ENCODE peak calls at places on chromosomes 7 and 10, in seven cellular contexts. T, M, A, K, N, Z and S are unnamed samples.

GRCh38 chr10:99534939-99535763 is 2.4 kb downstream of the NKX2-3 start:
- DNase-seq in A (no peak), N (peak; percentile 60), K (no peak), Z (no peak), M (peak; percentile 36), T (peak; percentile 52), S (peak; percentile 48)

GRCh38 chr10:24156686-24157085 is 52.3 kb upstream of the KIAA1217 start:
- DNase-seq in Z (no peak), T (no peak), A (no peak), N (no peak), K (no peak), M (no peak), S (peak; percentile 50)

GRCh38 chr7:5624386-5625365 is 156.8 kb downstream of the RNF216 start:
- DNase-seq in Z (no peak), T (no peak), A (no peak), N (no peak), M (no peak), K (no peak), S (no peak)

GRCh38 chr7:1533569-1534329 is 3.2 kb downstream of the MAFK start:
- DNase-seq in K (no peak), Z (peak; percentile 95), T (peak; percentile 86), N (no peak), M (peak; percentile 46), A (peak; percentile 84), S (peak; percentile 67)

GRCh38 chr10:86795353-86795752 is 38.9 kb downstream of the BMPR1A start:
- DNase-seq in K (no peak), A (no peak), M (no peak), Z (peak; percentile 89), N (peak; percentile 89), T (peak; percentile 54), S (peak; percentile 65)

GRCh38 chr10:33860994-33861393 is 526.5 kb upstream of the NRP1 start:
- DNase-seq in A (no peak), M (no peak), Z (no peak), T (no peak), K (no peak), N (no peak), S (no peak)

GRCh38 chr7:157523766-157524421 is 187.1 kb downstream of the DNAJB6 start:
- DNase-seq in K (no peak), T (no peak), A (peak; percentile 49), N (no peak), M (no peak), Z (no peak), S (no peak)

GRCh38 chr10:69801094-69801433 is 642 bp upstream of the COL13A1 start:
- DNase-seq in T (peak; percentile 92), K (peak; percentile 40), Z (peak; percentile 55), M (peak; percentile 33), N (peak; percentile 87), A (no peak), S (peak; percentile 61)

GRCh38 chr7:74401137-74401859 is 52.4 kb upstream of the GTF2IRD1 start:
- DNase-seq in T (peak; percentile 78), N (peak; percentile 95), A (peak; percentile 78), Z (peak; percentile 41), K (peak; percentile 56), M (peak; percentile 61), S (peak; percentile 42)

GRCh38 chr7:137345799-137346449 is 2.4 kb upstream of the PTN start:
- DNase-seq in M (no peak), Z (no peak), A (no peak), N (peak; percentile 40), T (no peak), K (no peak), S (no peak)

GRCh38 chr7:87456247-87456646 is 19.2 kb downstream of the ABCB4 start:
- DNase-seq in N (no peak), A (no peak), K (no peak), M (no peak), T (no peak), Z (no peak), S (no peak)

DNA sequence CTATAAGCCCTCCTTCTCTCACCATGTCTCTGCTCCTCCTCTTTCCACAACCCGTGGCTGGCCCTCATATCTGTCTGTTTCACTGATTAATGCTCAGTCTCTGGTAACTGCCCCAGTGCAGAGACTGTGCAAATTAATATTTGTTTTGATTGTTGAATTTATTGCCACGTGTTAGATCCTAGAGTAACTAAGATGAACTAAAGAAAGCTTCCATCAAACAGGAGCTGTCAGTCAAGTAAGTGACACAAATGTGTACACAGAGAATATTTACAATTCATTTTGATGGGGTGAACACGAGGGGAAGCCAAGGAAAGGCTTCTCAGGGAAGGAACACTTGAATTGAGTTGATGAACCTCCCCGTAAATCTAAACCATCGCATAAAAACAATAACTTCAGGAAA is 182.5 kb downstream of the BAMBI start:
- DNase-seq in K (no peak), A (no peak), Z (no peak), M (no peak), T (no peak), N (no peak), S (no peak)
- H3K4me1 ChIP-seq in K (no peaks in the 10 kb centered on the region), A (no peaks in the 10 kb centered on the region), Z (no peaks in the 10 kb centered on the region), M (no peaks in the 10 kb centered on the region), T (no peaks in the 10 kb centered on the region), N (no peaks in the 10 kb centered on the region), S (no peaks in the 10 kb centered on the region)

GRCh38 chr7:143978585-143978984 is 21.5 kb upstream of the OR6B1 start:
- DNase-seq in A (no peak), Z (no peak), M (no peak), N (no peak), K (no peak), T (peak; percentile 44), S (no peak)
- H3K4me1 ChIP-seq in A (no peaks in the 10 kb centered on the region), Z (peaks cover 3% of the 10 kb centered on the region), M (peaks cover 3% of the 10 kb centered on the region), N (no peaks in the 10 kb centered on the region), K (no peaks in the 10 kb centered on the region), T (peaks cover 37% of the 10 kb centered on the region), S (peaks cover 22% of the 10 kb centered on the region)

GRCh38 chr10:121373411-121373810 is 224.8 kb downstream of the FGFR2 start:
- DNase-seq in A (no peak), T (no peak), K (peak; percentile 40), Z (no peak), N (no peak), M (no peak), S (no peak)

GRCh38 chr10:121371836-121372235 is 226.4 kb downstream of the FGFR2 start:
- DNase-seq in T (no peak), M (no peak), Z (no peak), N (no peak), K (no peak), A (no peak), S (no peak)

GRCh38 chr10:121375201-121375600 is 223.0 kb downstream of the FGFR2 start:
- DNase-seq in M (no peak), T (no peak), N (peak; percentile 16), A (no peak), K (no peak), Z (no peak), S (no peak)

GRCh38 chr10:121378402-121378801 is 219.8 kb downstream of the FGFR2 start:
- DNase-seq in Z (no peak), T (no peak), A (no peak), K (no peak), M (no peak), N (no peak), S (no peak)

GRCh38 chr10:121374121-121374520 is 224.1 kb downstream of the FGFR2 start:
- DNase-seq in K (no peak), N (no peak), M (no peak), T (no peak), A (no peak), Z (no peak), S (no peak)
- H3K4me1 ChIP-seq in K (peaks cover 9% of the 10 kb centered on the region), N (no peaks in the 10 kb centered on the region), M (no peaks in the 10 kb centered on the region), T (no peaks in the 10 kb centered on the region), A (no peaks in the 10 kb centered on the region), Z (no peaks in the 10 kb centered on the region), S (no peaks in the 10 kb centered on the region)

DNA sequence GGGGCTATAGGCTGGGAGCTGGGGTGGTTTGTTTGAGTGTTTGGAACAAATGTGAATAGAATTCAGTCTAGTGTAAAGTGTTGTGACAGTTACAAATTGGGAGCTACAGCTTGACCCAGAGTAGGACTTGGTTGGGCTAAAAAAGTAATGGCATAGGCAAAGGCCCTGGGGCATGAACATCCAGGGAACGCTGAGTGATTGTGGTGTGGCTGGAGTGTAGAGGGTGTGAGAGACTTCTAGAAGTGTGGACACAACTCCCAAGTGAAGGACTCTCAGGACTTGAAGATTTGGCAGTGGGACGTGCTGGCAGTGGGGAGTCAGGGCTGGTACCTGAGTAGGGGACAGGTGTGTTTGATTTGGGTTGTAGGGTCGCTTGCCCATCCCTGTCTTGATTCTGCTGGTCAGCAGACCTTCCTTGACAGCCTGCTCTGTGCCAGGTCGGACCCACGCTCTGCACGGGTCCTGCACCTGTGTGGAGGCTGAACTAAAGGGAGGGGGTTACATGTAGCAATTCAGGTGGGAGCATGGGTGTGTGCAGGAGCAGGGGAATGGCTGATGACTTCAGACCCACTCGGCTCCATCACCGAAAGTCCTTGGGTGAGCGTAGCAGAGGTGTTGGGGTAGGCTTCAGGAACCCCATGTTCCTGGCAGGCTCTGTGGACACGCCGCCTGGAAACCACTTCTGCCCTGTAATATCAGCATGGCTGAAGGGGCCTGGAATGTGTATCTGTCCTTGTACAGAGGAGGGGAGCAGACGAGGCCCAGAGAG is 43.3 kb downstream of the ZMIZ1 start:
- DNase-seq in N (no peak), Z (no peak), T (no peak), K (no peak), A (no peak), M (no peak), S (no peak)
- H3K4me1 ChIP-seq in N (peaks cover 25% of the 10 kb centered on the region), Z (peaks cover 58% of the 10 kb centered on the region), T (peaks cover 30% of the 10 kb centered on the region), K (peaks cover 17% of the 10 kb centered on the region), A (peaks cover 79% of the 10 kb centered on the region), M (no peaks in the 10 kb centered on the region), S (peaks cover 54% of the 10 kb centered on the region)

DNA sequence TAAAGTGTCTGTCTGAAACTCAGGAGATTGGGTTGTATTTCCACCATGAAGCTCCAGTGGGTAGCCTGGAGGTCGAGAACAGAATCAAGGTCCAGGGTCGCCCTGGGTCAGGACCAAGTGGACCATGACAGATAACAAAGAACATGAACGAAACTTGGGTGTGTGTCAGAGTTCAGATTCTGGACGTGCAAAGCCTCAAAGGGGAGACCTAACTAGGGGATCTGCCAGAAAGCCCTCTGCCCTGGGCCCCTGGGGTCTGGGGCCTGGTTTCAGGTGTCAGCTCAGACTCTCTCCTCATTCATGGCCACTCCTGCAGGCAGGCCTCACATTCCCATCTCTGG is 1.6 kb downstream of the RASSF4 start:
- DNase-seq in T (no peak), N (no peak), Z (no peak), K (no peak), A (no peak), M (no peak), S (no peak)
- H3K4me1 ChIP-seq in T (peaks cover 19% of the 10 kb centered on the region), N (peaks cover 66% of the 10 kb centered on the region), Z (peaks cover 25% of the 10 kb centered on the region), K (peaks cover 57% of the 10 kb centered on the region), A (peaks cover 85% of the 10 kb centered on the region), M (peaks cover 18% of the 10 kb centered on the region), S (peaks cover 24% of the 10 kb centered on the region)

DNA sequence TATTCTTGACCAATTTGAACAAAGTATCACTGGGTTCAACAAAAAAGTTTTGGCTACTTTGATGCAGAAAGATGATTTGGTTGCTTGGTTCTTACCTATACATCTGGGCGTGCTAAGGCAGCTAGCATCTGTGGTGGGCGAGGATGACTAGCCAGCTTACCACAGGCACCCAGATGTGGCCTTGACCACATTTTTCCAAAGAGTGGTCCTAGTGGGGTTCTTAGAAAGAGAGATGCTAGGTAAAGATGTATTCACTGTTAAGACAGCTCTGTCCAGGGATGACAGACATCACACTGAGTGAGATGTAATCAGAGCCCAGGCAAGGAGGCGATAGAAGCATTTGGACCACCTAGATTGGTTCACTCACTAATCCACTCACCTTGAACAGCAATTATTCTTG is 785 bp downstream of the DNTT start:
- DNase-seq in K (no peak), T (no peak), N (no peak), A (no peak), Z (no peak), M (no peak), S (no peak)
- H3K4me1 ChIP-seq in K (no peaks in the 10 kb centered on the region), T (no peaks in the 10 kb centered on the region), N (peaks cover 18% of the 10 kb centered on the region), A (peaks cover 2% of the 10 kb centered on the region), Z (no peaks in the 10 kb centered on the region), M (no peaks in the 10 kb centered on the region), S (no peaks in the 10 kb centered on the region)